ENCODE peak calls at places on chromosomes 3 and 15, in seven cellular contexts. One of them, this sample, is unnamed.

GRCh38 chr3:41508063-41508696 is 308.9 kb downstream of the CTNNB1 start:
- DNase-seq in adipocyte: no peak
- DNase-seq in PC-3: peak; percentile 42
- DNase-seq in AG10803: no peak
- DNase-seq in CD8-positive, alpha-beta memory T cell: no peak
- DNase-seq in COR-L47: no peak
- DNase-seq in SJSA1: no peak
- DNase-seq in this sample: no peak

GRCh38 chr3:27630892-27631291 is 91.2 kb downstream of the EOMES start:
- DNase-seq in adipocyte: peak; percentile 46
- DNase-seq in PC-3: peak; percentile 80
- DNase-seq in AG10803: peak; percentile 36
- DNase-seq in CD8-positive, alpha-beta memory T cell: no peak
- DNase-seq in COR-L47: no peak
- DNase-seq in SJSA1: no peak
- DNase-seq in this sample: no peak

GRCh38 chr3:155390361-155390760 is 96.9 kb upstream of the STRIT1 start:
- DNase-seq in adipocyte: peak; percentile 62
- DNase-seq in PC-3: no peak
- DNase-seq in AG10803: peak; percentile 32
- DNase-seq in CD8-positive, alpha-beta memory T cell: no peak
- DNase-seq in COR-L47: no peak
- DNase-seq in SJSA1: no peak
- DNase-seq in this sample: no peak

GRCh38 chr3:94249491-94250079 is 186.7 kb downstream of the NSUN3 start:
- DNase-seq in adipocyte: peak; percentile 76
- DNase-seq in PC-3: peak; percentile 81
- DNase-seq in AG10803: peak; percentile 80
- DNase-seq in CD8-positive, alpha-beta memory T cell: peak; percentile 2
- DNase-seq in COR-L47: peak; percentile 61
- DNase-seq in SJSA1: peak; percentile 42
- DNase-seq in this sample: peak; percentile 58

GRCh38 chr3:143166376-143166775 is 46.8 kb downstream of the CHST2 start:
- DNase-seq in adipocyte: no peak
- DNase-seq in PC-3: peak; percentile 27
- DNase-seq in AG10803: no peak
- DNase-seq in CD8-positive, alpha-beta memory T cell: no peak
- DNase-seq in COR-L47: no peak
- DNase-seq in SJSA1: peak; percentile 2
- DNase-seq in this sample: no peak

GRCh38 chr15:37221671-37222207 is 121.4 kb upstream of the MEIS2 start:
- DNase-seq in adipocyte: no peak
- DNase-seq in PC-3: no peak
- DNase-seq in AG10803: no peak
- DNase-seq in CD8-positive, alpha-beta memory T cell: no peak
- DNase-seq in COR-L47: no peak
- DNase-seq in SJSA1: no peak
- DNase-seq in this sample: no peak

GRCh38 chr3:17330660-17331059 is 411.8 kb downstream of the TBC1D5 start:
- DNase-seq in adipocyte: no peak
- DNase-seq in PC-3: no peak
- DNase-seq in AG10803: no peak
- DNase-seq in CD8-positive, alpha-beta memory T cell: no peak
- DNase-seq in COR-L47: no peak
- DNase-seq in SJSA1: no peak
- DNase-seq in this sample: no peak

GRCh38 chr3:13016083-13016725 is 57.0 kb downstream of the IQSEC1 start:
- DNase-seq in adipocyte: no peak
- DNase-seq in PC-3: no peak
- DNase-seq in AG10803: no peak
- DNase-seq in CD8-positive, alpha-beta memory T cell: peak; percentile 62
- DNase-seq in COR-L47: no peak
- DNase-seq in SJSA1: no peak
- DNase-seq in this sample: no peak

GRCh38 chr15:99090011-99090699 is 14.7 kb upstream of the SYNM start:
- DNase-seq in adipocyte: no peak
- DNase-seq in PC-3: no peak
- DNase-seq in AG10803: peak; percentile 18
- DNase-seq in CD8-positive, alpha-beta memory T cell: no peak
- DNase-seq in COR-L47: no peak
- DNase-seq in SJSA1: no peak
- DNase-seq in this sample: no peak

GRCh38 chr3:41434781-41435180 is 235.5 kb downstream of the CTNNB1 start:
- DNase-seq in adipocyte: peak; percentile 43
- DNase-seq in PC-3: no peak
- DNase-seq in AG10803: peak; percentile 39
- DNase-seq in CD8-positive, alpha-beta memory T cell: no peak
- DNase-seq in COR-L47: no peak
- DNase-seq in SJSA1: peak; percentile 9
- DNase-seq in this sample: no peak

GRCh38 chr3:161231861-161232260 is 10.8 kb downstream of the NMD3 start:
- DNase-seq in adipocyte: no peak
- DNase-seq in PC-3: peak; percentile 26
- DNase-seq in AG10803: no peak
- DNase-seq in CD8-positive, alpha-beta memory T cell: no peak
- DNase-seq in COR-L47: no peak
- DNase-seq in SJSA1: no peak
- DNase-seq in this sample: no peak

GRCh38 chr15:90191795-90192494 is 9.2 kb upstream of the SEMA4B start:
- DNase-seq in adipocyte: no peak
- DNase-seq in PC-3: no peak
- DNase-seq in AG10803: peak; percentile 12
- DNase-seq in CD8-positive, alpha-beta memory T cell: no peak
- DNase-seq in COR-L47: peak; percentile 99
- DNase-seq in SJSA1: no peak
- DNase-seq in this sample: no peak

GRCh38 chr3:66997560-66998074 is 490 bp upstream of the KBTBD8 start:
- DNase-seq in adipocyte: peak; percentile 80
- DNase-seq in PC-3: no peak
- DNase-seq in AG10803: peak; percentile 61
- DNase-seq in CD8-positive, alpha-beta memory T cell: no peak
- DNase-seq in COR-L47: no peak
- DNase-seq in SJSA1: no peak
- DNase-seq in this sample: no peak

GRCh38 chr3:9791127-9791526 is 1.1 kb downstream of the TADA3 start:
- DNase-seq in adipocyte: no peak
- DNase-seq in PC-3: no peak
- DNase-seq in AG10803: no peak
- DNase-seq in CD8-positive, alpha-beta memory T cell: no peak
- DNase-seq in COR-L47: no peak
- DNase-seq in SJSA1: no peak
- DNase-seq in this sample: no peak

GRCh38 chr3:141623732-141624131 is 114.4 kb upstream of the RNF7 start:
- DNase-seq in adipocyte: no peak
- DNase-seq in PC-3: no peak
- DNase-seq in AG10803: no peak
- DNase-seq in CD8-positive, alpha-beta memory T cell: no peak
- DNase-seq in COR-L47: no peak
- DNase-seq in SJSA1: no peak
- DNase-seq in this sample: no peak

GRCh38 chr3:32817561-32818430 is at the start of gene TRIM71:
- DNase-seq in adipocyte: no peak
- DNase-seq in PC-3: no peak
- DNase-seq in AG10803: no peak
- DNase-seq in CD8-positive, alpha-beta memory T cell: no peak
- DNase-seq in COR-L47: no peak
- DNase-seq in SJSA1: no peak
- DNase-seq in this sample: no peak

GRCh38 chr3:160169139-160169830 is 55.9 kb upstream of the C3orf80 start:
- DNase-seq in adipocyte: peak; percentile 71
- DNase-seq in PC-3: peak; percentile 68
- DNase-seq in AG10803: peak; percentile 92
- DNase-seq in CD8-positive, alpha-beta memory T cell: no peak
- DNase-seq in COR-L47: no peak
- DNase-seq in SJSA1: peak; percentile 47
- DNase-seq in this sample: no peak

GRCh38 chr3:158420654-158421396 is 150.2 kb upstream of the MLF1 start:
- DNase-seq in adipocyte: peak; percentile 74
- DNase-seq in PC-3: peak; percentile 9
- DNase-seq in AG10803: peak; percentile 60
- DNase-seq in CD8-positive, alpha-beta memory T cell: no peak
- DNase-seq in COR-L47: no peak
- DNase-seq in SJSA1: no peak
- DNase-seq in this sample: no peak

GRCh38 chr15:85667491-85668424 is 127.0 kb downstream of the KLHL25 start:
- DNase-seq in adipocyte: peak; percentile 94
- DNase-seq in PC-3: peak; percentile 83
- DNase-seq in AG10803: peak; percentile 99
- DNase-seq in CD8-positive, alpha-beta memory T cell: peak; percentile 88
- DNase-seq in COR-L47: no peak
- DNase-seq in SJSA1: peak; percentile 84
- DNase-seq in this sample: no peak

GRCh38 chr15:99727733-99728132 is 5.5 kb downstream of the LYSMD4 start:
- DNase-seq in adipocyte: no peak
- DNase-seq in PC-3: no peak
- DNase-seq in AG10803: no peak
- DNase-seq in CD8-positive, alpha-beta memory T cell: no peak
- DNase-seq in COR-L47: no peak
- DNase-seq in SJSA1: no peak
- DNase-seq in this sample: no peak

GRCh38 chr15:83304861-83305661 is 20.6 kb upstream of the BNC1 start:
- DNase-seq in adipocyte: no peak
- DNase-seq in PC-3: peak; percentile 95
- DNase-seq in AG10803: no peak
- DNase-seq in CD8-positive, alpha-beta memory T cell: no peak
- DNase-seq in COR-L47: no peak
- DNase-seq in SJSA1: no peak
- DNase-seq in this sample: no peak

This sample was measured in neuronal stem cell.